ENCODE peak calls at places on chromosomes 11 and 22, in ten cellular contexts. P is thyroid gland, N is sigmoid colon, G is heart left ventricle, D is transverse colon, Y is ovary, A is K562, M is IMR-90, F is prostate gland, O is H1. B is an unnamed sample.

GRCh38 chr22:36027960-36028645 is 521 bp downstream of the RBFOX2 start:
- DNase-seq in A (no peak), D (peak; percentile 30), Y (no peak), G (peak; percentile 35), F (peak; percentile 19), P (no peak), M (no peak), O (peak; percentile 83), N (peak; percentile 71), B (peak; percentile 47)

GRCh38 chr11:71086687-71087258 is 165.6 kb downstream of the SHANK2 start:
- DNase-seq in O (peak; percentile 78), G (no peak), Y (peak; percentile 18), F (peak; percentile 40), P (peak; percentile 78), M (peak; percentile 10), D (no peak), N (no peak), A (peak; percentile 27), B (no peak)

GRCh38 chr11:8597182-8597581 is 3.2 kb upstream of the STK33 start:
- DNase-seq in Y (no peak), F (no peak), M (peak; percentile 70), D (no peak), N (no peak), A (no peak), G (no peak), P (no peak), O (no peak), B (no peak)

GRCh38 chr11:61837411-61838005 is 9.4 kb downstream of the FADS2 start:
- DNase-seq in M (no peak), G (no peak), F (no peak), Y (no peak), D (no peak), O (no peak), A (no peak), P (no peak), N (no peak), B (no peak)

GRCh38 chr11:121157756-121158155 is 56.7 kb downstream of the TECTA start:
- DNase-seq in N (no peak), P (no peak), O (no peak), G (no peak), F (no peak), D (no peak), M (no peak), Y (no peak), A (no peak), B (no peak)

GRCh38 chr11:10751581-10751940 is 515 bp downstream of the CTR9 start:
- DNase-seq in N (no peak), P (no peak), G (no peak), Y (no peak), M (no peak), D (no peak), A (no peak), F (no peak), O (no peak), B (no peak)

GRCh38 chr22:32204856-32205722 is at the start of gene RFPL2:
- DNase-seq in D (peak; percentile 32), Y (no peak), F (no peak), N (no peak), M (peak; percentile 1), O (peak; percentile 79), P (peak; percentile 34), A (no peak), G (peak; percentile 49), B (no peak)

GRCh38 chr11:76124905-76125566 is 81.3 kb downstream of the WNT11 start:
- DNase-seq in F (no peak), G (no peak), D (no peak), A (no peak), O (no peak), Y (no peak), N (no peak), P (no peak), M (no peak), B (no peak)

GRCh38 chr22:25627271-25627848 is 62.9 kb downstream of the GRK3 start:
- DNase-seq in G (no peak), M (peak; percentile 12), F (no peak), D (no peak), O (no peak), P (no peak), A (no peak), N (no peak), Y (no peak), B (no peak)

GRCh38 chr11:72812968-72813739 is 1.1 kb upstream of the ATG16L2 start:
- DNase-seq in P (peak; percentile 35), D (peak; percentile 71), M (peak; percentile 60), O (peak; percentile 74), A (peak; percentile 75), Y (no peak), G (no peak), F (no peak), N (peak; percentile 78), B (no peak)

GRCh38 chr22:43420991-43421665 is 9.3 kb downstream of the MPPED1 start:
- DNase-seq in G (peak; percentile 14), A (no peak), F (no peak), N (no peak), O (no peak), D (no peak), M (no peak), Y (no peak), P (no peak), B (no peak)

GRCh38 chr22:24592846-24593809 is at the start of gene LRRC75B:
- DNase-seq in M (peak; percentile 85), O (peak; percentile 91), D (peak; percentile 93), A (peak; percentile 77), G (peak; percentile 94), P (peak; percentile 96), Y (peak; percentile 95), N (peak; percentile 97), F (peak; percentile 80), B (peak; percentile 90)

GRCh38 chr11:6608726-6609501 is 3.1 kb downstream of the TAF10 start:
- DNase-seq in G (no peak), M (no peak), P (no peak), D (no peak), Y (no peak), N (peak; percentile 84), O (no peak), F (no peak), A (no peak), B (no peak)
- TF ChIP-seq POLR2A in G (no peak), M (no peak), P (no peak), D (peak; percentile 2), Y (no peak), N (no peak), O (no peak), F (no peak), A (no peak), B (no peak)

GRCh38 chr11:12196862-12197261 is 86.5 kb downstream of the MICAL2 start:
- DNase-seq in D (no peak), Y (no peak), N (no peak), F (no peak), M (no peak), A (no peak), G (no peak), O (no peak), P (no peak), B (no peak)

GRCh38 chr11:12195773-12196172 is 85.4 kb downstream of the MICAL2 start:
- DNase-seq in D (no peak), G (no peak), N (no peak), F (no peak), P (no peak), M (no peak), Y (no peak), A (no peak), O (no peak), B (no peak)

GRCh38 chr11:12193515-12194336 is 83.3 kb downstream of the MICAL2 start:
- DNase-seq in A (no peak), M (no peak), G (no peak), O (no peak), F (no peak), Y (no peak), P (no peak), N (no peak), D (no peak), B (no peak)

GRCh38 chr11:12198261-12198925 is 88.0 kb downstream of the MICAL2 start:
- DNase-seq in O (no peak), F (no peak), M (no peak), A (no peak), P (no peak), G (no peak), N (no peak), Y (no peak), D (no peak), B (no peak)

GRCh38 chr11:12196335-12196734 is 85.9 kb downstream of the MICAL2 start:
- DNase-seq in M (no peak), F (no peak), G (no peak), D (no peak), A (no peak), N (no peak), P (no peak), Y (no peak), O (no peak), B (no peak)
- H3K4me1 ChIP-seq in M (peaks cover 37% of the 10 kb centered on the region), F (no peaks in the 10 kb centered on the region), G (peaks cover 21% of the 10 kb centered on the region), D (peaks cover 13% of the 10 kb centered on the region), A (peaks cover 50% of the 10 kb centered on the region), N (no peaks in the 10 kb centered on the region), P (peaks cover 23% of the 10 kb centered on the region), Y (peaks cover 15% of the 10 kb centered on the region), O (no peaks in the 10 kb centered on the region), B (no peaks in the 10 kb centered on the region)

DNA sequence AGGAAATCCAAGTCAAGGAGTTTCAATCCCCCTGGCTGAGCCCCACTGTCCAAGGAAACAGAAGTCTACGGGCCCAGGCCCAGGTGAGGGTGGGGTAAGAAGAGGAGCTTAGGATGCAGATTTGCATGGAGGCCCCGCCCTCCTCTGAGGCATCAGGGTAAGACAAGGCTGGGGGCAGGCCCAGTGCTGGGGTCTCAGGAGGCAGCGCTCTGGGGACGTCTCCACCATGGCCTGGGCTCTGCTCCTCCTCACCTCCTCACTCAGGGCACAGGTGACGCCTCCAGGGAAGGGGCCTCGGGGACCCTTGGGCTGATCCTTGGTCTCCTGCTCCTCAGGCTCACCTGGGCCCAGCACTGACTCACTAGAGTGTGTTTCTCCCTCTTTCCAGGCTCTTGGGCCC is 31.3 kb upstream of the IGLL5 start:
- DNase-seq in N (no peak), P (no peak), D (no peak), O (no peak), F (no peak), A (no peak), M (no peak), G (no peak), Y (no peak), B (no peak)
- TF ChIP-seq POLR2A in N (no peak), P (no peak), D (no peak), O (no peak), F (no peak), A (no peak), M (no peak), G (no peak), Y (no peak), B (no peak)

DNA sequence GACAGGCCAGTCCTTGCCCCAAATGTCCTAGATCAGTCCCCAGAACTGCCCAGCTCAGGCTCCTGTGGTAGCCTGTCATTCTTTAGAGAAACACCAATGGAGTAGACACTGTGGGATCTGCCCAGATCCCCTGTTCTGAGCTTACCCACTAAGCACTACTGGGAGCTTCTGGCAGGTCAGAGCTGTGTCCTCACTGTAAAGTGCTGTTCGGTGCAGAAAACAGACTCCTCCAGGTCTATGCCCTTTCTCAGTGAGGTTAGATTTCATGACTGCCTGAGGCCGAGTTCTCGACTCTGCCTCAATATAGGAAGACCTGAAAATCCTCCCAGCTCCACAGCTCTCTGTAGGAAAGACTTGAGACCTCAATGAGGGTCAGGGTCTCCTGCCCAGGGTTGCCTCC is 67.5 kb upstream of the IGLL5 start:
- DNase-seq in O (no peak), N (no peak), A (no peak), D (no peak), M (no peak), G (no peak), P (no peak), F (no peak), Y (no peak), B (no peak)
- H3K4me1 ChIP-seq in O (no peaks in the 10 kb centered on the region), N (no peaks in the 10 kb centered on the region), A (no peaks in the 10 kb centered on the region), D (no peaks in the 10 kb centered on the region), M (no peaks in the 10 kb centered on the region), G (no peaks in the 10 kb centered on the region), P (no peaks in the 10 kb centered on the region), F (no peaks in the 10 kb centered on the region), Y (no peaks in the 10 kb centered on the region), B (no peaks in the 10 kb centered on the region)